ENCODE peak calls at places on chromosomes 11 and 22, in six cellular contexts. K, T, E, Y, U and A are unnamed samples.

GRCh38 chr22:17319541-17319940 is 49.7 kb upstream of the CECR2 start:
- DNase-seq in K (no peak), T (no peak), E (no peak), Y (no peak), U (no peak), A (peak)

GRCh38 chr11:113338730-113339129 is 24.3 kb downstream of the TTC12 start:
- DNase-seq in K (peak), T (no peak), E (no peak), Y (no peak), U (no peak), A (no peak)

GRCh38 chr11:67266424-67267187 is at the start of gene GRK2:
- DNase-seq in K (no peak), T (peak), E (peak), Y (peak), U (peak), A (peak)

GRCh38 chr22:24920029-24920428 is 26.5 kb downstream of the LHFPL7 start:
- DNase-seq in K (no peak), T (no peak), E (no peak), Y (no peak), U (no peak), A (no peak)

GRCh38 chr22:38230108-38230825 is 28.5 kb downstream of the MAFF start:
- DNase-seq in K (peak), T (peak), E (no peak), Y (peak), U (peak), A (peak)

GRCh38 chr22:38416621-38417251 is 38.3 kb downstream of the KCNJ4 start:
- DNase-seq in K (peak), T (peak), E (no peak), Y (no peak), U (no peak), A (no peak)

GRCh38 chr11:112223754-112224532 is 2.3 kb upstream of the PTS start:
- DNase-seq in K (no peak), T (no peak), E (no peak), Y (no peak), U (no peak), A (no peak)

GRCh38 chr22:19218541-19219233 is 40.2 kb upstream of the SLC25A1 start:
- DNase-seq in K (no peak), T (no peak), E (no peak), Y (no peak), U (no peak), A (no peak)

GRCh38 chr11:75656044-75656726 is 12.7 kb downstream of the MAP6 start:
- DNase-seq in K (no peak), T (no peak), E (no peak), Y (no peak), U (no peak), A (no peak)

GRCh38 chr11:9076046-9076445 is 15.4 kb downstream of the SCUBE2 start:
- DNase-seq in K (no peak), T (no peak), E (no peak), Y (no peak), U (no peak), A (no peak)

GRCh38 chr11:59135648-59136461 is 6.8 kb upstream of the FAM111A start:
- DNase-seq in K (peak), T (peak), E (peak), Y (peak), U (peak), A (peak)

GRCh38 chr22:28141614-28142013 is 222.6 kb upstream of the PITPNB start:
- DNase-seq in K (no peak), T (no peak), E (no peak), Y (no peak), U (no peak), A (no peak)

GRCh38 chr11:84819128-84819527 is 808.0 kb downstream of the DLG2 start:
- DNase-seq in K (no peak), T (no peak), E (no peak), Y (peak), U (no peak), A (no peak)

GRCh38 chr11:57646756-57647303 is 2.9 kb downstream of the YPEL4 start:
- DNase-seq in K (peak), T (peak), E (no peak), Y (no peak), U (no peak), A (no peak)

GRCh38 chr22:23137905-23138520 is 3.8 kb downstream of the RSPH14 start:
- DNase-seq in K (no peak), T (no peak), E (no peak), Y (peak), U (peak), A (no peak)

GRCh38 chr11:46117842-46118241 is 3.4 kb downstream of the PHF21A start:
- DNase-seq in K (no peak), T (no peak), E (no peak), Y (peak), U (no peak), A (no peak)

GRCh38 chr22:46526484-46526839 is 11.0 kb downstream of the CELSR1 start:
- DNase-seq in K (no peak), T (no peak), E (no peak), Y (no peak), U (no peak), A (no peak)

GRCh38 chr22:48663297-48663696 is 1164.4 kb downstream of the BRD1 start:
- DNase-seq in K (no peak), T (no peak), E (no peak), Y (peak), U (no peak), A (peak)